ENCODE peak calls at places on chromosomes 4 and X, in five cellular contexts. One of them, this sample, is unnamed.
A peak's percentile ranks its signal among the peaks of the same experiment; 100 is the strongest.

GRCh38 chr4:107283587-107284559 is 247.8 kb upstream of the DKK2 start:
- DNase-seq in ovary: no peak
- DNase-seq in ascending aorta: no peak
- DNase-seq in neural progenitor cell: no peak
- DNase-seq in cardiac muscle cell: peak; percentile 69
- DNase-seq in this sample: no peak

GRCh38 chr4:156939801-156940200 is 31.8 kb downstream of the PDGFC start:
- DNase-seq in ascending aorta: no peak
- DNase-seq in ovary: no peak
- DNase-seq in cardiac muscle cell: no peak
- DNase-seq in neural progenitor cell: no peak
- DNase-seq in this sample: no peak

GRCh38 chr4:73917081-73917501 is 47.9 kb downstream of the CXCL1 start:
- DNase-seq in cardiac muscle cell: peak; percentile 96
- DNase-seq in neural progenitor cell: no peak
- DNase-seq in ovary: no peak
- DNase-seq in ascending aorta: no peak
- DNase-seq in this sample: no peak

GRCh38 chrX:102517331-102517730 is 792 bp upstream of the TMSB15A start:
- DNase-seq in neural progenitor cell: peak; percentile 15
- DNase-seq in ovary: no peak
- DNase-seq in cardiac muscle cell: peak; percentile 3
- DNase-seq in ascending aorta: no peak
- DNase-seq in this sample: no peak

GRCh38 chr4:105765690-105766407 is 57.3 kb downstream of the GSTCD start:
- DNase-seq in ovary: no peak
- DNase-seq in neural progenitor cell: no peak
- DNase-seq in cardiac muscle cell: peak; percentile 91
- DNase-seq in ascending aorta: no peak
- DNase-seq in this sample: no peak

GRCh38 chr4:173191623-173192041 is 23.0 kb downstream of the GALNT7 start:
- DNase-seq in neural progenitor cell: no peak
- DNase-seq in ascending aorta: no peak
- DNase-seq in ovary: no peak
- DNase-seq in cardiac muscle cell: no peak
- DNase-seq in this sample: no peak

GRCh38 chr4:52643846-52644245 is 15.3 kb downstream of the USP46 start:
- DNase-seq in neural progenitor cell: no peak
- DNase-seq in ascending aorta: peak; percentile 92
- DNase-seq in ovary: peak; percentile 15
- DNase-seq in cardiac muscle cell: peak; percentile 76
- DNase-seq in this sample: peak; percentile 24

GRCh38 chrX:71989768-71990167 is 79.1 kb downstream of the NHSL2 start:
- DNase-seq in ascending aorta: peak; percentile 70
- DNase-seq in cardiac muscle cell: peak; percentile 32
- DNase-seq in ovary: no peak
- DNase-seq in neural progenitor cell: no peak
- DNase-seq in this sample: no peak

GRCh38 chr4:70713453-70714026 is 8.2 kb upstream of the RUFY3 start:
- DNase-seq in ascending aorta: no peak
- DNase-seq in ovary: no peak
- DNase-seq in neural progenitor cell: no peak
- DNase-seq in cardiac muscle cell: no peak
- DNase-seq in this sample: no peak

GRCh38 chr4:43224591-43224990 is 332.1 kb downstream of the GRXCR1 start:
- DNase-seq in cardiac muscle cell: peak; percentile 69
- DNase-seq in neural progenitor cell: no peak
- DNase-seq in ascending aorta: no peak
- DNase-seq in ovary: no peak
- DNase-seq in this sample: no peak

GRCh38 chr4:37429906-37430305 is 185.4 kb downstream of the NWD2 start:
- DNase-seq in cardiac muscle cell: no peak
- DNase-seq in ovary: no peak
- DNase-seq in neural progenitor cell: no peak
- DNase-seq in ascending aorta: no peak
- DNase-seq in this sample: no peak

GRCh38 chr4:36285784-36286480 is 4.5 kb downstream of the DTHD1 start:
- DNase-seq in cardiac muscle cell: no peak
- DNase-seq in ovary: no peak
- DNase-seq in ascending aorta: no peak
- DNase-seq in neural progenitor cell: no peak
- DNase-seq in this sample: no peak

GRCh38 chr4:85829276-85830051 is 354.5 kb downstream of the ARHGAP24 start:
- DNase-seq in ascending aorta: no peak
- DNase-seq in cardiac muscle cell: peak; percentile 22
- DNase-seq in neural progenitor cell: no peak
- DNase-seq in ovary: no peak
- DNase-seq in this sample: no peak

GRCh38 chrX:2457289-2458133 is 43.3 kb downstream of the DHRSX start:
- DNase-seq in neural progenitor cell: peak; percentile 33
- DNase-seq in ascending aorta: no peak
- DNase-seq in ovary: no peak
- DNase-seq in cardiac muscle cell: no peak
- DNase-seq in this sample: no peak

GRCh38 chr4:98557497-98557896 is 100.9 kb downstream of the TSPAN5 start:
- DNase-seq in cardiac muscle cell: peak; percentile 73
- DNase-seq in ovary: no peak
- DNase-seq in ascending aorta: no peak
- DNase-seq in neural progenitor cell: no peak
- DNase-seq in this sample: no peak

GRCh38 chr4:133323670-133324069 is 174.6 kb downstream of the PCDH10 start:
- DNase-seq in ovary: no peak
- DNase-seq in ascending aorta: no peak
- DNase-seq in cardiac muscle cell: no peak
- DNase-seq in neural progenitor cell: no peak
- DNase-seq in this sample: no peak

GRCh38 chrX:17814059-17814458 is 47.0 kb downstream of the RAI2 start:
- DNase-seq in ascending aorta: no peak
- DNase-seq in cardiac muscle cell: no peak
- DNase-seq in neural progenitor cell: no peak
- DNase-seq in ovary: no peak
- DNase-seq in this sample: no peak

GRCh38 chr4:87060957-87061356 is 126.1 kb downstream of the AFF1 start:
- DNase-seq in neural progenitor cell: no peak
- DNase-seq in ascending aorta: no peak
- DNase-seq in ovary: no peak
- DNase-seq in cardiac muscle cell: no peak
- DNase-seq in this sample: no peak

GRCh38 chr4:181728567-181728966 is 514.6 kb upstream of the TENM3 start:
- DNase-seq in ascending aorta: no peak
- DNase-seq in cardiac muscle cell: no peak
- DNase-seq in neural progenitor cell: no peak
- DNase-seq in ovary: no peak
- DNase-seq in this sample: no peak

GRCh38 chrX:153968754-153969124 is 2.9 kb downstream of the HCFC1 start:
- DNase-seq in cardiac muscle cell: no peak
- DNase-seq in ovary: no peak
- DNase-seq in ascending aorta: no peak
- DNase-seq in neural progenitor cell: peak; percentile 52
- DNase-seq in this sample: no peak

GRCh38 chr4:54941994-54942552 is 183.3 kb downstream of the KDR start:
- DNase-seq in ovary: no peak
- DNase-seq in cardiac muscle cell: peak; percentile 43
- DNase-seq in ascending aorta: no peak
- DNase-seq in neural progenitor cell: peak; percentile 33
- DNase-seq in this sample: peak; percentile 47

GRCh38 chrX:137424679-137425078 is 141.2 kb upstream of the ZIC3 start:
- DNase-seq in ovary: no peak
- DNase-seq in ascending aorta: no peak
- DNase-seq in cardiac muscle cell: no peak
- DNase-seq in neural progenitor cell: peak; percentile 58
- DNase-seq in this sample: no peak

GRCh38 chrX:154779261-154779660 is 16.6 kb downstream of the DKC1 start:
- DNase-seq in ascending aorta: no peak
- DNase-seq in cardiac muscle cell: peak; percentile 51
- DNase-seq in neural progenitor cell: no peak
- DNase-seq in ovary: no peak
- DNase-seq in this sample: no peak

DNA sequence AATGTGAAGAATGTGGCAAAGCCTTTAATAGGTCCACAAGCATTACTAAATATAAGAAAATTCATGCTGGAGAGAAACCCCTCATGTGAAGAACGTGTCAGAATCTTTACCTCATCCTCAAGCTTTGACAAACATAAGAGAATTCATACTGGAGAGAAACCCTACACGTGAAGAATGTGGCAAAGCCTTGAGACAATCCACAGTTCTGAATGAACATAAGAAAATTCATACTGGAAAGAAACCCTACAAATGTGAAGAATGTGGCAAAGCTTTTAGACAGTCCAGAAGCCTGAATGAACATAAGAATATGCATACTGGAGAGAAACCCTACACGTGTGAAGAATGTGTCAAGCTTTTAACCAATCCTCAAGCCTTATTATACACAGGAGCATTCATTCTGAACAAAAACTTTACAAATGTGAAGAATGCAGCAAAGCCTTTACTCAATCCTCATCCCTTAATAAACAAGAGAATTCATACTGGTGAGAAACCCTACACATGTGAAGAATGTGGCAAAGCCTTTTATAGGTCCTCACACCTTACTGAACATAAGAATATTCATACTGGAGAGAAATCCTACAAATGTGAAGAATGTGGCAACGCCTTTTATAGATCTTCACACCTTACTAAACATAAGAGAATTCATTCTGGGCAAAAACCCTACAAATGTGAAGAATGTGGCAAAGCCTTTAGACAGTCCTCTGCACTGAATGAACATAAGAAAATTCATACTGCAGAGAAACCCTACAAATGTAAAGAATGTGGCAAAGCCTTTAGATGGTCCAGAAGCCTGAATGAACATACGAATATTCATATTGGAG is 51.1 kb downstream of the ZNF732 start:
- DNase-seq in ascending aorta: no peak
- DNase-seq in cardiac muscle cell: no peak
- DNase-seq in ovary: no peak
- DNase-seq in neural progenitor cell: no peak
- DNase-seq in this sample: no peak
- H3K9me3 ChIP-seq in ascending aorta: peaks cover 72% of the 10 kb centered on the region
- H3K9me3 ChIP-seq in cardiac muscle cell: peaks cover 21% of the 10 kb centered on the region
- H3K9me3 ChIP-seq in ovary: no peaks in the 10 kb centered on the region
- H3K9me3 ChIP-seq in neural progenitor cell: peaks cover 66% of the 10 kb centered on the region
- H3K9me3 ChIP-seq in this sample: peaks cover 79% of the 10 kb centered on the region

DNA sequence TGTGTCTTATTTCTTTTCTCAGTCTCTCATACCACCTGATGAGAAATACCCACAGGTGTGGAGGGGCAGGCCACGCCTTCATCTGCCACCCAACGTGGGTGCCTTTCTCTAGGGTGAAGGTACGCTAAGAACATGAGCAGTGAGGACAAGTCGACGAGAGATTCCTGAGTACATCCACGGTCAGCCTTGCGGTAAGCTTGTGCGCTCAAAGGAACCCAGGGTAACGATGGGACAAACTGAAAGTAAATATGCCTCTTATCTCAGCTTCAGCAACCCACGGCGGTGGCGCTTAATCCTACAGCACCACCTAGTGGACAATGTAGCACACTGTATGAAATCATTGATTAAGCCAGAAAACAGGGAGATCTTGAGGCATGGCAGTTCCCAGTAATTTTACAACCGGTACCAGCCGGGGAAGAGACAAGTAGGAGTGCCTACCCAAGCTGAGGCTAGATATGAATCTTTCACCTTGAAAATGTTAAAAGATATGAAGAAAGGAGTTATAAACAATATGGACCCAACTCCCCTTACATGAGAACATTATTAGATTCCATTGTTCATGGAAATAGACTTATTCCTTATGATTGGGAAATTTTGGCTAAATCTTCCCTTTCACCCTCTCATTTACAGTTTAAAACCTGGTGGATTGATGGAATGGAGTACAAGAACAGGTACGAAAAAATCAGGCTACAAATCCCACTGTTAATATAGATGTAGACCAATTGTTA is 63.0 kb downstream of the ZNF732 start:
- DNase-seq in ascending aorta: peak; percentile 72
- DNase-seq in ovary: peak; percentile 56
- DNase-seq in cardiac muscle cell: peak; percentile 77
- DNase-seq in neural progenitor cell: peak; percentile 61
- DNase-seq in this sample: peak; percentile 53
- H3K4me3 ChIP-seq in ascending aorta: peak overlapping the region; percentile 60
- H3K4me3 ChIP-seq in ovary: peak overlapping the region; percentile 32
- H3K4me3 ChIP-seq in cardiac muscle cell: no peak overlapping the region
- H3K4me3 ChIP-seq in neural progenitor cell: no peak overlapping the region
- H3K4me3 ChIP-seq in this sample: peak overlapping the region; percentile 34

GRCh38 chr4:823093-823760 is 2.7 kb downstream of the CPLX1 start:
- DNase-seq in ascending aorta: no peak
- DNase-seq in ovary: no peak
- DNase-seq in cardiac muscle cell: no peak
- DNase-seq in neural progenitor cell: no peak
- DNase-seq in this sample: no peak
- H3K27me3 ChIP-seq in ascending aorta: peaks cover 33% of the 10 kb centered on the region
- H3K27me3 ChIP-seq in ovary: peaks cover 12% of the 10 kb centered on the region
- H3K27me3 ChIP-seq in cardiac muscle cell: peaks cover 96% of the 10 kb centered on the region
- H3K27me3 ChIP-seq in neural progenitor cell: peaks cover 98% of the 10 kb centered on the region
- H3K27me3 ChIP-seq in this sample: no peaks in the 10 kb centered on the region

GRCh38 chrX:68789966-68790365 is 38.9 kb upstream of the EFNB1 start:
- DNase-seq in ascending aorta: no peak
- DNase-seq in neural progenitor cell: no peak
- DNase-seq in cardiac muscle cell: no peak
- DNase-seq in ovary: no peak
- DNase-seq in this sample: no peak

GRCh38 chrX:68795741-68796140 is 33.1 kb upstream of the EFNB1 start:
- DNase-seq in ovary: no peak
- DNase-seq in ascending aorta: no peak
- DNase-seq in neural progenitor cell: no peak
- DNase-seq in cardiac muscle cell: no peak
- DNase-seq in this sample: no peak

GRCh38 chrX:68792083-68792482 is 36.7 kb upstream of the EFNB1 start:
- DNase-seq in neural progenitor cell: no peak
- DNase-seq in ovary: no peak
- DNase-seq in cardiac muscle cell: no peak
- DNase-seq in ascending aorta: no peak
- DNase-seq in this sample: no peak

GRCh38 chrX:68794486-68794885 is 34.3 kb upstream of the EFNB1 start:
- DNase-seq in neural progenitor cell: no peak
- DNase-seq in ovary: no peak
- DNase-seq in cardiac muscle cell: no peak
- DNase-seq in ascending aorta: no peak
- DNase-seq in this sample: no peak
- H3K9me3 ChIP-seq in neural progenitor cell: no peaks in the 10 kb centered on the region
- H3K9me3 ChIP-seq in ovary: no peaks in the 10 kb centered on the region
- H3K9me3 ChIP-seq in cardiac muscle cell: no peaks in the 10 kb centered on the region
- H3K9me3 ChIP-seq in ascending aorta: peaks cover 9% of the 10 kb centered on the region
- H3K9me3 ChIP-seq in this sample: no peaks in the 10 kb centered on the region